ENCODE peak calls at places on chromosomes 16 and 17, in four cellular contexts. I is WTC11, V is K562, Z is HepG2. H is an unnamed sample.

GRCh38 chr16:86338403-86339115 is 171.8 kb upstream of the FOXF1 start:
- DNase-seq in V (no peak), I (no peak), Z (no peak), H (no peak)

GRCh38 chr17:75777243-75777922 is 7.2 kb upstream of the UNK start:
- DNase-seq in Z (no peak), V (no peak), I (no peak), H (no peak)

GRCh38 chr17:27352481-27353460 is 58.9 kb downstream of the WSB1 start:
- DNase-seq in Z (no peak), I (no peak), V (no peak), H (no peak)

GRCh38 chr16:84042879-84043485 is 387 bp upstream of the SLC38A8 start:
- DNase-seq in Z (no peak), V (peak), I (peak), H (no peak)

GRCh38 chr17:47649972-47650524 is 329 bp downstream of the KPNB1 start:
- DNase-seq in I (no peak), Z (no peak), V (no peak), H (no peak)

GRCh38 chr17:43584666-43585102 is 38.5 kb upstream of the ETV4 start:
- DNase-seq in Z (peak), V (no peak), I (no peak), H (no peak)

GRCh38 chr17:65892912-65893377 is 299.0 kb downstream of the CEP112 start:
- DNase-seq in I (no peak), V (no peak), Z (no peak), H (no peak)

GRCh38 chr17:76353004-76353598 is 615 bp downstream of the PRPSAP1 start:
- DNase-seq in Z (no peak), I (no peak), V (no peak), H (no peak)

GRCh38 chr17:35555695-35556094 is 4.9 kb downstream of the SLFN14 start:
- DNase-seq in V (peak), Z (no peak), I (no peak), H (no peak)

GRCh38 chr17:9842057-9842758 is 16.5 kb downstream of the GLP2R start:
- DNase-seq in Z (peak), I (no peak), V (no peak), H (no peak)

GRCh38 chr17:42679492-42680330 is 1.9 kb downstream of the CCR10 start:
- DNase-seq in V (peak), Z (no peak), I (peak), H (peak)

GRCh38 chr16:10367616-10368188 is 18.2 kb upstream of the ATF7IP2 start:
- DNase-seq in V (no peak), Z (peak), I (no peak), H (no peak)

GRCh38 chr17:65660947-65661346 is 99.5 kb upstream of the AXIN2 start:
- DNase-seq in I (no peak), V (peak), Z (no peak), H (no peak)

GRCh38 chr16:17470871-17471744 is at the start of gene XYLT1:
- DNase-seq in I (peak), Z (no peak), V (no peak), H (no peak)

GRCh38 chr17:7987112-7987893 is 15.1 kb upstream of the GUCY2D start:
- DNase-seq in I (no peak), Z (no peak), V (no peak), H (no peak)

GRCh38 chr17:50967795-50968194 is 101.6 kb upstream of the TOB1 start:
- DNase-seq in V (no peak), I (no peak), Z (no peak), H (no peak)

GRCh38 chr16:78705694-78706093 is 606.2 kb downstream of the WWOX start:
- DNase-seq in I (no peak), Z (peak), V (peak), H (no peak)

GRCh38 chr17:28145348-28145747 is 102.9 kb downstream of the NLK start:
- DNase-seq in V (no peak), Z (no peak), I (no peak), H (no peak)

GRCh38 chr16:49085689-49086088 is 195.9 kb downstream of the CBLN1 start:
- DNase-seq in V (no peak), Z (no peak), I (no peak), H (no peak)
- TF ChIP-seq ELF4 in V (no peak), Z (no peak), I (no peak), H (no peak)

DNA sequence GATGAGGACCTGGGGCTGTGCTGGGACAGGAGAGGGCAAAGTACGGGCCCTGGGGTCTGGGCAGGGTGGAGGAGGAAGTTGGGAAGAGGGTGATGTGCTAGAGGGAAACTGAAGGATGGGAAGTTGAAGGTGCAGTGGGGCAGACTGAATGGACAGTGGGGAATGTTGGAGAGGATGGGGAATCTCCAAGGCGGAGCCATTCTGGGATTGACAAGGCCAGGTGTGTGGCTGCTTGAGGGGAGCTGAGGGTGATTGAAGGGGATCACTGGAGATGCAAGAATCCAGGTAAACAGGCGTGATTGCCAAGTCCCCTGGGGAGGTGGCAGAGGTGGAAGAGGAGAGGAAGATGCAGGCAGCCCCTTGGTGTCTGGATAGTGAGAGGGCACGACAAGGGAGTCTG is 8.5 kb upstream of the HSD3B7 start:
- DNase-seq in Z (no peak), V (no peak), I (no peak), H (no peak)
- TF ChIP-seq ELF4 in Z (no peak), V (no peak), I (no peak), H (no peak)

GRCh38 chr16:15052747-15053476 is 3.0 kb downstream of the NTAN1 start:
- DNase-seq in I (no peak), V (no peak), Z (no peak), H (no peak)

GRCh38 chr16:15057755-15058417 is 2.0 kb upstream of the NTAN1 start:
- DNase-seq in Z (no peak), I (no peak), V (no peak), H (no peak)

GRCh38 chr16:15053904-15054303 is 2.0 kb downstream of the NTAN1 start:
- DNase-seq in Z (no peak), I (no peak), V (no peak), H (no peak)

GRCh38 chr16:15054357-15055140 is 1.3 kb downstream of the NTAN1 start:
- DNase-seq in I (no peak), Z (no peak), V (no peak), H (no peak)

GRCh38 chr16:15055141-15056053 is 477 bp downstream of the NTAN1 start:
- DNase-seq in I (peak), V (peak), Z (peak), H (no peak)
- TF ChIP-seq ELF4 in I (no peak), V (no peak), Z (no peak), H (no peak)

GRCh38 chr16:82655720-82656500 is 29.1 kb downstream of the CDH13 start:
- DNase-seq in I (no peak), V (no peak), Z (no peak), H (no peak)

GRCh38 chr16:82651921-82652601 is 25.3 kb downstream of the CDH13 start:
- DNase-seq in Z (no peak), I (no peak), V (no peak), H (no peak)

GRCh38 chr16:82652826-82653225 is 26.1 kb downstream of the CDH13 start:
- DNase-seq in V (no peak), I (no peak), Z (no peak), H (no peak)

GRCh38 chr16:82655315-82655714 is 28.5 kb downstream of the CDH13 start:
- DNase-seq in V (no peak), Z (no peak), I (no peak), H (no peak)

GRCh38 chr16:82653550-82654511 is 27.1 kb downstream of the CDH13 start:
- DNase-seq in Z (peak), I (no peak), V (peak), H (no peak)
- TF ChIP-seq ELF4 in Z (no peak), I (no peak), V (no peak), H (no peak)

GRCh38 chr16:30678586-30678970 is 20.3 kb downstream of the FBRS start:
- DNase-seq in I (no peak), V (no peak), Z (no peak), H (no peak)

GRCh38 chr16:30680326-30680725 is 18.6 kb upstream of the SRCAP start:
- DNase-seq in Z (no peak), I (no peak), V (no peak), H (no peak)

GRCh38 chr16:30675133-30675532 is 16.9 kb downstream of the FBRS start:
- DNase-seq in Z (no peak), V (no peak), I (no peak), H (no peak)

DNA sequence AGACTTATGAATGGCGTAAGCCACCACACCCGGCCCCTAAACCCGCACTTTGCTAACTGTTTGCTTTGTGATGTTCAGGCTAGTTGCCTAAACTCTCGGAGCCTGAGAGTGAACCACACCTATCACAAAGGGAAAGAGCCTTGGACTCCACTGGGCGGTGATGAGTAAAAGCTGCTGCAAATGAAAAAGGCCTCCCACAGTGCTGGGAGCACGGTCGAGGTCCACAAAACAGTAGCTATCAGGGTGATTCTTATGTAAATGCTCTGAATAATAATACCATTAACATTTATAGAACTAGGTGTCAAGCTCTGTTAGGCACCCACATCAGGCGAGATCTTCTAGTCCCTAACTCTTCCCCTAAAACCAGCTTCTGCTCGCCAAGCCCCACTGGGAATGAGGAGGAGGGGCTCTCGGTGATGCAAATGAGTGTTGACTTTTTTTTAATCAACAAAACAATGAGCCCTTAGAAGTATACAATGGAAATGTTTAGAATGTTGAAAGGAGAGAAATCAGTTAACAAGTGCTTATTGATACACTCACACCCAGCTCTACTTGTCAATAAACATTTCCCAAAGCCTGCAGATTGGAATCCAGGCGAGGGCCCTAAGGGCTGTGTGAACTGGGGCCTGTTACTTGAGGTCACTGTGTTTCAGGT is 19.8 kb downstream of the FBRS start:
- DNase-seq in Z (peak), V (no peak), I (peak), H (no peak)
- TF ChIP-seq ELF4 in Z (no peak), V (no peak), I (no peak), H (no peak)